ENCODE peak calls at places on chromosomes 2 and 18, in seven cellular contexts. T, Y, X, M, B, N and R are unnamed samples.
A peak's percentile ranks its signal among the peaks of the same experiment; 100 is the strongest.

GRCh38 chr2:10279472-10279870 is 23.2 kb upstream of the HPCAL1 start:
- DNase-seq in T (no peak), Y (no peak), X (no peak), M (no peak), B (no peak), N (no peak), R (no peak)

GRCh38 chr18:59910967-59911366 is 11.2 kb downstream of the PMAIP1 start:
- DNase-seq in T (no peak), Y (no peak), X (no peak), M (no peak), B (no peak), N (no peak), R (no peak)

GRCh38 chr2:122543815-122544214 is 788.4 kb downstream of the TSN start:
- DNase-seq in T (no peak), Y (no peak), X (no peak), M (peak; percentile 46), B (no peak), N (no peak), R (no peak)

GRCh38 chr2:211161236-211161635 is 604.8 kb downstream of the CPS1 start:
- DNase-seq in T (no peak), Y (no peak), X (no peak), M (no peak), B (no peak), N (no peak), R (no peak)

GRCh38 chr2:95231723-95232122 is 24.4 kb downstream of the ZNF892 start:
- DNase-seq in T (no peak), Y (no peak), X (peak; percentile 18), M (peak; percentile 73), B (peak; percentile 31), N (peak; percentile 62), R (no peak)

GRCh38 chr2:120448961-120449421 is 103.1 kb downstream of the INHBB start:
- DNase-seq in T (no peak), Y (no peak), X (no peak), M (no peak), B (peak; percentile 9), N (no peak), R (no peak)

GRCh38 chr2:134772493-134773169 is 53.8 kb upstream of the TMEM163 start:
- DNase-seq in T (no peak), Y (no peak), X (no peak), M (no peak), B (no peak), N (no peak), R (no peak)

GRCh38 chr2:200800458-200800857 is 11.3 kb upstream of the BZW1 start:
- DNase-seq in T (no peak), Y (no peak), X (no peak), M (no peak), B (no peak), N (no peak), R (no peak)

GRCh38 chr18:3468066-3468705 is 18.2 kb downstream of the TGIF1 start:
- DNase-seq in T (no peak), Y (no peak), X (no peak), M (no peak), B (no peak), N (no peak), R (no peak)

GRCh38 chr2:134402385-134402784 is 148.5 kb downstream of the MGAT5 start:
- DNase-seq in T (no peak), Y (peak; percentile 33), X (peak; percentile 57), M (peak; percentile 65), B (no peak), N (no peak), R (peak; percentile 56)

GRCh38 chr18:3066391-3067079 is 53.6 kb upstream of the LPIN2 start:
- DNase-seq in T (no peak), Y (no peak), X (no peak), M (no peak), B (no peak), N (no peak), R (no peak)

GRCh38 chr2:205766765-205767359 is 84.6 kb downstream of the NRP2 start:
- DNase-seq in T (peak; percentile 22), Y (peak; percentile 82), X (peak; percentile 64), M (peak; percentile 25), B (peak; percentile 72), N (peak; percentile 9), R (no peak)

GRCh38 chr18:70421471-70421870 is 132.6 kb downstream of the SOCS6 start:
- DNase-seq in T (no peak), Y (no peak), X (no peak), M (no peak), B (no peak), N (no peak), R (no peak)